ENCODE peak calls at places on chromosomes 2 and 18, in eight cellular contexts. W is glutamatergic neuron, S is choroid plexus epithelial cell, V is A549, A is body of pancreas, Y is HT-29, Z is amygdala, C is pancreas. N is an unnamed sample.
A peak's percentile ranks its signal among the peaks of the same experiment; 100 is the strongest.

GRCh38 chr18:46174317-46175039 is 70.3 kb downstream of the HAUS1 start:
- DNase-seq in W (peak; percentile 64), S (peak; percentile 61), V (no peak), A (peak; percentile 18), Y (peak; percentile 43), Z (no peak), C (peak; percentile 80), N (no peak)

GRCh38 chr2:70043252-70043875 is 43.9 kb upstream of the PCBP1 start:
- DNase-seq in W (no peak), S (no peak), V (no peak), A (no peak), Y (no peak), Z (no peak), C (no peak), N (no peak)

GRCh38 chr2:96321230-96322103 is 3.6 kb upstream of the ITPRIPL1 start:
- DNase-seq in W (peak; percentile 58), S (no peak), V (peak; percentile 55), A (peak; percentile 28), Y (peak; percentile 20), Z (no peak), C (no peak), N (peak; percentile 70)

GRCh38 chr2:9657731-9658130 is 26.9 kb upstream of the YWHAQ start:
- DNase-seq in W (no peak), S (no peak), V (no peak), A (no peak), Y (no peak), Z (no peak), C (no peak), N (no peak)

GRCh38 chr18:49811151-49811938 is 2.0 kb downstream of the ACAA2 start:
- DNase-seq in W (no peak), S (no peak), V (no peak), A (no peak), Y (peak; percentile 56), Z (no peak), C (no peak), N (no peak)

GRCh38 chr2:239644016-239644415 is 243.2 kb upstream of the HDAC4 start:
- DNase-seq in W (peak; percentile 49), S (peak; percentile 4), V (no peak), A (no peak), Y (peak; percentile 9), Z (no peak), C (no peak), N (no peak)

GRCh38 chr18:27604583-27604982 is 419.5 kb upstream of the CHST9 start:
- DNase-seq in W (no peak), S (peak; percentile 81), V (no peak), A (no peak), Y (no peak), Z (no peak), C (no peak), N (no peak)

GRCh38 chr2:30266051-30266621 is 34.8 kb downstream of the LBH start:
- DNase-seq in W (no peak), S (peak; percentile 13), V (no peak), A (no peak), Y (no peak), Z (no peak), C (no peak), N (no peak)

GRCh38 chr2:233341296-233341695 is 13.0 kb upstream of the DGKD start:
- DNase-seq in W (no peak), S (no peak), V (no peak), A (no peak), Y (no peak), Z (no peak), C (no peak), N (no peak)

GRCh38 chr2:242011991-242012764 is 142.6 kb downstream of the RTP5 start:
- DNase-seq in W (no peak), S (no peak), V (no peak), A (no peak), Y (no peak), Z (no peak), C (peak; percentile 42), N (no peak)

GRCh38 chr2:213279961-213280360 is 4.3 kb upstream of the SPAG16 start:
- DNase-seq in W (no peak), S (peak; percentile 42), V (no peak), A (no peak), Y (no peak), Z (no peak), C (no peak), N (no peak)

GRCh38 chr2:188452084-188452483 is 160.4 kb downstream of the GULP1 start:
- DNase-seq in W (no peak), S (peak; percentile 22), V (no peak), A (no peak), Y (no peak), Z (no peak), C (no peak), N (no peak)

GRCh38 chr2:200509227-200509607 is 651 bp downstream of the KCTD18 start:
- DNase-seq in W (no peak), S (peak; percentile 11), V (peak; percentile 38), A (no peak), Y (peak; percentile 43), Z (no peak), C (no peak), N (no peak)

GRCh38 chr2:104890092-104890393 is 36.1 kb downstream of the POU3F3 start:
- DNase-seq in W (no peak), S (no peak), V (no peak), A (no peak), Y (peak; percentile 70), Z (no peak), C (no peak), N (no peak)

GRCh38 chr18:53790817-53791216 is 433.7 kb downstream of the MBD2 start:
- DNase-seq in W (no peak), S (peak; percentile 30), V (no peak), A (no peak), Y (no peak), Z (no peak), C (no peak), N (no peak)

GRCh38 chr2:234535359-234535758 is 38.5 kb upstream of the ARL4C start:
- DNase-seq in W (no peak), S (no peak), V (no peak), A (no peak), Y (no peak), Z (no peak), C (no peak), N (no peak)

GRCh38 chr2:181632733-181633401 is 24.0 kb downstream of the CERKL start:
- DNase-seq in W (peak; percentile 43), S (no peak), V (no peak), A (no peak), Y (no peak), Z (no peak), C (no peak), N (no peak)

GRCh38 chr2:150997066-150997465 is 264.6 kb downstream of the RBM43 start:
- DNase-seq in W (no peak), S (no peak), V (no peak), A (no peak), Y (no peak), Z (no peak), C (no peak), N (no peak)

GRCh38 chr18:49412673-49413072 is 47.8 kb downstream of the DYM start:
- DNase-seq in W (no peak), S (no peak), V (no peak), A (no peak), Y (no peak), Z (no peak), C (no peak), N (no peak)

GRCh38 chr18:79396431-79397287 is 929 bp downstream of the NFATC1 start:
- DNase-seq in W (peak; percentile 68), S (peak; percentile 41), V (no peak), A (no peak), Y (no peak), Z (no peak), C (no peak), N (no peak)

GRCh38 chr2:31227110-31227509 is 6.8 kb upstream of the EHD3 start:
- DNase-seq in W (no peak), S (no peak), V (no peak), A (no peak), Y (no peak), Z (no peak), C (no peak), N (no peak)